ENCODE peak calls at places on chromosome 19, in nine cellular contexts. D is naive B cell; T is T-helper 9 cell; W is DMS 273 treated with DMSO at 0.1 percent for 48 hours; P is nucleus accumbens; S is CD8-positive, alpha-beta T cell; F is foreskin fibroblast; O is WTC11; A is fibroblast of pulmonary artery. U is an unnamed sample.

GRCh38 chr19:29667390-29667783 is 2.1 kb downstream of the PLEKHF1 start:
- DNase-seq in D (no peak), T (no peak), W (no peak), P (no peak), S (no peak), F (no peak), O (no peak), A (no peak), U (no peak)

GRCh38 chr19:44939668-44940067 is 2.4 kb upstream of the APOC4 start:
- DNase-seq in D (no peak), T (no peak), W (no peak), P (no peak), S (no peak), F (peak), O (no peak), A (no peak), U (no peak)

GRCh38 chr19:469833-470232 is 9.0 kb upstream of the SHC2 start:
- DNase-seq in D (no peak), T (no peak), W (no peak), P (no peak), S (no peak), F (no peak), O (no peak), A (no peak), U (no peak)

GRCh38 chr19:47315125-47315821 is 5.6 kb downstream of the C5AR1 start:
- DNase-seq in D (no peak), T (no peak), W (no peak), P (no peak), S (no peak), F (peak), O (no peak), A (peak), U (no peak)

GRCh38 chr19:13234518-13234917 is 84.3 kb downstream of the IER2 start:
- DNase-seq in D (peak), T (peak), W (no peak), P (no peak), S (peak), F (no peak), O (peak), A (no peak), U (peak)

GRCh38 chr19:483332-484072 is 12.8 kb upstream of the MADCAM1 start:
- DNase-seq in D (no peak), T (no peak), W (no peak), P (no peak), S (no peak), F (no peak), O (no peak), A (no peak), U (no peak)

GRCh38 chr19:31335716-31336115 is 13.5 kb downstream of the TSHZ3 start:
- DNase-seq in D (no peak), T (no peak), W (no peak), P (no peak), S (no peak), F (no peak), O (no peak), A (no peak), U (no peak)

GRCh38 chr19:36573948-36574726 is 1.0 kb upstream of the ZNF529 start:
- DNase-seq in D (no peak), T (no peak), W (no peak), P (no peak), S (no peak), F (peak), O (no peak), A (peak), U (peak)

GRCh38 chr19:18438331-18439024 is 545 bp upstream of the ISYNA1 start:
- DNase-seq in D (no peak), T (no peak), W (peak), P (no peak), S (no peak), F (no peak), O (peak), A (peak), U (peak)

GRCh38 chr19:15454371-15454800 is 4.6 kb upstream of the WIZ start:
- DNase-seq in D (no peak), T (no peak), W (no peak), P (no peak), S (no peak), F (no peak), O (no peak), A (no peak), U (no peak)

GRCh38 chr19:17806945-17807344 is 12.0 kb downstream of the B3GNT3 start:
- DNase-seq in D (no peak), T (no peak), W (no peak), P (no peak), S (no peak), F (no peak), O (no peak), A (no peak), U (no peak)

GRCh38 chr19:17841810-17842662 is 5.7 kb downstream of the JAK3 start:
- DNase-seq in D (no peak), T (peak), W (peak), P (peak), S (peak), F (peak), O (peak), A (peak), U (peak)

GRCh38 chr19:44111910-44112463 is 1.2 kb upstream of the ZNF225 start:
- DNase-seq in D (no peak), T (no peak), W (peak), P (no peak), S (no peak), F (peak), O (peak), A (peak), U (peak)

GRCh38 chr19:37128821-37129177 is 43.7 kb downstream of the ZNF585A start:
- DNase-seq in D (no peak), T (no peak), W (no peak), P (no peak), S (no peak), F (no peak), O (no peak), A (no peak), U (peak)

GRCh38 chr19:12202250-12202649 is 39.4 kb downstream of the ZNF136 start:
- DNase-seq in D (peak), T (peak), W (no peak), P (no peak), S (peak), F (no peak), O (peak), A (no peak), U (peak)

GRCh38 chr19:46217476-46217875 is 12.1 kb upstream of the IGFL1 start:
- DNase-seq in D (no peak), T (no peak), W (no peak), P (no peak), S (no peak), F (no peak), O (no peak), A (no peak), U (no peak)

GRCh38 chr19:5036733-5037681 is 68.1 kb downstream of the KDM4B start:
- DNase-seq in D (no peak), T (no peak), W (no peak), P (peak), S (no peak), F (peak), O (no peak), A (peak), U (peak)

GRCh38 chr19:3642987-3643386 is 16.4 kb upstream of the CACTIN start:
- DNase-seq in D (no peak), T (no peak), W (no peak), P (no peak), S (no peak), F (no peak), O (peak), A (no peak), U (peak)

GRCh38 chr19:21910318-21910717 is 74.3 kb upstream of the ZNF43 start:
- DNase-seq in D (no peak), T (no peak), W (no peak), P (no peak), S (no peak), F (no peak), O (no peak), A (no peak), U (no peak)

GRCh38 chr19:39195755-39196154 is 1.0 kb upstream of the NCCRP1 start:
- DNase-seq in D (no peak), T (no peak), W (no peak), P (no peak), S (no peak), F (no peak), O (no peak), A (no peak), U (no peak)

GRCh38 chr19:29022599-29022998 is 190.4 kb downstream of the UQCRFS1 start:
- DNase-seq in D (no peak), T (no peak), W (no peak), P (no peak), S (no peak), F (no peak), O (no peak), A (no peak), U (no peak)

GRCh38 chr19:10752913-10753285 is 35.0 kb downstream of the DNM2 start:
- DNase-seq in D (no peak), T (no peak), W (no peak), P (no peak), S (no peak), F (no peak), O (no peak), A (no peak), U (no peak)

GRCh38 chr19:7226749-7227148 is 67.5 kb downstream of the INSR start:
- DNase-seq in D (no peak), T (no peak), W (no peak), P (no peak), S (no peak), F (no peak), O (no peak), A (peak), U (no peak)

GRCh38 chr19:47511128-47511517 is 3.7 kb downstream of the NAPA start:
- DNase-seq in D (no peak), T (no peak), W (peak), P (no peak), S (no peak), F (no peak), O (no peak), A (peak), U (no peak)

GRCh38 chr19:660793-661426 is 2.1 kb downstream of the RNF126 start:
- DNase-seq in D (no peak), T (no peak), W (no peak), P (no peak), S (no peak), F (no peak), O (no peak), A (no peak), U (no peak)

GRCh38 chr19:51002542-51003311 is 1.3 kb upstream of the KLK8 start:
- DNase-seq in D (no peak), T (no peak), W (no peak), P (no peak), S (no peak), F (no peak), O (peak), A (no peak), U (peak)

GRCh38 chr19:30667227-30667626 is 295.0 kb downstream of the ZNF536 start:
- DNase-seq in D (no peak), T (no peak), W (no peak), P (no peak), S (no peak), F (no peak), O (no peak), A (no peak), U (no peak)

GRCh38 chr19:13060964-13061927 is 41.4 kb downstream of the LYL1 start:
- DNase-seq in D (peak), T (peak), W (peak), P (peak), S (peak), F (peak), O (peak), A (peak), U (peak)

GRCh38 chr19:30349131-30349730 is 23.0 kb upstream of the ZNF536 start:
- DNase-seq in D (no peak), T (no peak), W (no peak), P (no peak), S (no peak), F (no peak), O (peak), A (no peak), U (no peak)

GRCh38 chr19:51364200-51365106 is 1.7 kb downstream of the ETFB start:
- DNase-seq in D (no peak), T (no peak), W (no peak), P (peak), S (no peak), F (peak), O (no peak), A (no peak), U (no peak)

GRCh38 chr19:55344444-55344843 is 4.8 kb downstream of the KMT5C start:
- DNase-seq in D (no peak), T (no peak), W (peak), P (peak), S (no peak), F (no peak), O (no peak), A (no peak), U (peak)

GRCh38 chr19:2490659-2491058 is 14.7 kb downstream of the GADD45B start:
- DNase-seq in D (no peak), T (no peak), W (no peak), P (no peak), S (no peak), F (no peak), O (no peak), A (no peak), U (no peak)

GRCh38 chr19:30216453-30216852 is 155.7 kb upstream of the ZNF536 start:
- DNase-seq in D (no peak), T (no peak), W (no peak), P (no peak), S (no peak), F (no peak), O (no peak), A (no peak), U (no peak)

GRCh38 chr19:18044825-18045304 is 36.9 kb downstream of the ARRDC2 start:
- DNase-seq in D (peak), T (peak), W (peak), P (no peak), S (peak), F (peak), O (peak), A (peak), U (peak)

GRCh38 chr19:21256722-21257121 is 72.5 kb downstream of the ZNF708 start:
- DNase-seq in D (no peak), T (no peak), W (no peak), P (no peak), S (no peak), F (no peak), O (peak), A (peak), U (no peak)